ENCODE peak calls at places on chromosomes 13 and 19, in nine cellular contexts. F is A673, G is uterus, R is heart right ventricle, J is HFF-Myc, K is AG04450, N is DND-41, Q is OCI-LY7, U is RWPE2. D is an unnamed sample.

GRCh38 chr13:51359352-51359751 is 19.9 kb downstream of the SERPINE3 start:
- DNase-seq in F (no peak), G (no peak), R (no peak), J (no peak), K (no peak), N (no peak), Q (no peak), U (no peak), D (no peak)

GRCh38 chr19:14089662-14090508 is 666 bp downstream of the SAMD1 start:
- DNase-seq in F (peak; percentile 74), G (peak; percentile 53), R (peak; percentile 60), J (no peak), K (no peak), N (peak; percentile 61), Q (peak; percentile 81), U (no peak), D (no peak)

GRCh38 chr19:10730932-10731331 is 13.1 kb downstream of the DNM2 start:
- DNase-seq in F (no peak), G (no peak), R (no peak), J (no peak), K (no peak), N (no peak), Q (no peak), U (no peak), D (no peak)

GRCh38 chr13:66506031-66506777 is 723.9 kb downstream of the PCDH9 start:
- DNase-seq in F (no peak), G (no peak), R (no peak), J (no peak), K (no peak), N (no peak), Q (no peak), U (no peak), D (no peak)

GRCh38 chr19:6801397-6802086 is 29.0 kb downstream of the VAV1 start:
- DNase-seq in F (peak; percentile 97), G (peak; percentile 29), R (peak; percentile 63), J (no peak), K (no peak), N (peak; percentile 95), Q (peak; percentile 97), U (no peak), D (no peak)

GRCh38 chr19:38942471-38943181 is 11.9 kb downstream of the MRPS12 start:
- DNase-seq in F (no peak), G (no peak), R (no peak), J (no peak), K (no peak), N (no peak), Q (no peak), U (no peak), D (no peak)

GRCh38 chr19:17073869-17074627 is 1.2 kb downstream of the HAUS8 start:
- DNase-seq in F (no peak), G (no peak), R (no peak), J (no peak), K (no peak), N (peak; percentile 15), Q (peak; percentile 85), U (no peak), D (no peak)

GRCh38 chr13:95087746-95088305 is 213.4 kb downstream of the ABCC4 start:
- DNase-seq in F (no peak), G (no peak), R (no peak), J (no peak), K (no peak), N (no peak), Q (no peak), U (no peak), D (no peak)

GRCh38 chr13:45718063-45718462 is 15.9 kb downstream of the CBY2 start:
- DNase-seq in F (peak; percentile 60), G (no peak), R (no peak), J (no peak), K (no peak), N (no peak), Q (peak; percentile 7), U (no peak), D (no peak)

GRCh38 chr13:59205501-59205900 is 958.2 kb downstream of the DIAPH3 start:
- DNase-seq in F (no peak), G (no peak), R (no peak), J (no peak), K (no peak), N (no peak), Q (no peak), U (no peak), D (no peak)

GRCh38 chr13:25455146-25455545 is 83.4 kb downstream of the ATP8A2 start:
- DNase-seq in F (peak; percentile 22), G (no peak), R (no peak), J (no peak), K (no peak), N (no peak), Q (no peak), U (peak; percentile 64), D (no peak)

GRCh38 chr19:16031872-16032200 is 44.5 kb upstream of the TPM4 start:
- DNase-seq in F (no peak), G (no peak), R (no peak), J (no peak), K (no peak), N (no peak), Q (no peak), U (no peak), D (no peak)

DNA sequence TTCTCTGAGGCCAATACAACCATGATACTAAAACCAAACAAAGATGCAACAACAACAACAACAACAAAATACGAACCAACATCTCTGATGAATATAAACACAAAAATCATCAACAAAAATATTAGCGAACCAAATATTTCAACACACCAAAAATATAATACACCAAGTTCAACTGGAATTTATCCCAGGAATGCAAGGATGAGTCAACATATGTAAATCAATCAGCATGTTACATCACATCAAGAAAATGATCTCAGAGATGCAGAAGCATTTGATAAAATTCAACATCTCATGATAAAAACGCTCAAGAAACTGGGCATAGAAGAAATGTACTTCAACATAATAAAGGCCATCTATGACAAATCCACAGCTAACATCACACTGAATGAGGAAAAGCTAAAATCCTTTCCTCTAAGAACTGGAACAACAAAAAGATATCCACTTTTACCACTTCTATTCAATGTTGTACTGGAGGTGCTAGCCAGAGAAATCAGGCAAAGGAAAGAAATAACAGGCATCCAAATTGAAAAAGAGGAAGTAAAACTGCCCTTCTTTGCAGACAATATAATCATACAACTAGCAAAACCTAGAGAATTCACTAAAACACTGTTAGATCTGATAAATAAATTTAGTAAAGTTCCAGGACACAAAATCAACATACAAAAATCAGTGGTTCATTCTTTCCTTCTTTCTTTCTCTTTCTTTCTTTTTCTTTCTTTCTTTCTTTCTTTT is 2448.7 kb upstream of the PCDH20 start:
- DNase-seq in F (peak; percentile 11), G (no peak), R (no peak), J (no peak), K (no peak), N (no peak), Q (no peak), U (no peak), D (no peak)
- TF ChIP-seq CTCF in F (no peak), G (no peak), R (no peak), J (no peak), K (no peak), N (no peak), Q (no peak), U (no peak), D (no peak)

GRCh38 chr13:99281811-99282263 is 23.7 kb upstream of the GPR18 start:
- DNase-seq in F (no peak), G (peak; percentile 23), R (peak; percentile 50), J (no peak), K (no peak), N (no peak), Q (no peak), U (no peak), D (no peak)

GRCh38 chr13:99285432-99286182 is 21.6 kb downstream of the GPR183 start:
- DNase-seq in F (no peak), G (peak; percentile 45), R (no peak), J (no peak), K (no peak), N (no peak), Q (no peak), U (no peak), D (no peak)

GRCh38 chr13:99280166-99280565 is 22.0 kb upstream of the GPR18 start:
- DNase-seq in F (peak; percentile 12), G (no peak), R (no peak), J (no peak), K (no peak), N (no peak), Q (no peak), U (no peak), D (no peak)

GRCh38 chr13:99278843-99279242 is 20.7 kb upstream of the GPR18 start:
- DNase-seq in F (no peak), G (no peak), R (no peak), J (no peak), K (no peak), N (no peak), Q (no peak), U (no peak), D (no peak)

GRCh38 chr13:99282264-99283231 is 24.4 kb upstream of the GPR18 start:
- DNase-seq in F (no peak), G (no peak), R (no peak), J (no peak), K (no peak), N (no peak), Q (peak; percentile 44), U (no peak), D (no peak)
- H3K4me3 ChIP-seq in F (no peak overlapping the region), G (no peak overlapping the region), R (no peak overlapping the region), J (no peak overlapping the region), K (no peak overlapping the region), N (no peak overlapping the region), Q (no peak overlapping the region), U (no peak overlapping the region), D (no peak overlapping the region)

GRCh38 chr19:42115219-42115618 is 17.0 kb downstream of the POU2F2 start:
- DNase-seq in F (no peak), G (no peak), R (no peak), J (no peak), K (no peak), N (no peak), Q (peak; percentile 58), U (no peak), D (no peak)

GRCh38 chr19:42114412-42114811 is 17.8 kb downstream of the POU2F2 start:
- DNase-seq in F (no peak), G (no peak), R (no peak), J (no peak), K (no peak), N (no peak), Q (peak; percentile 96), U (no peak), D (no peak)

GRCh38 chr19:42117076-42117475 is 15.2 kb downstream of the POU2F2 start:
- DNase-seq in F (no peak), G (no peak), R (no peak), J (no peak), K (no peak), N (no peak), Q (no peak), U (no peak), D (no peak)

GRCh38 chr19:42115705-42116104 is 16.5 kb downstream of the POU2F2 start:
- DNase-seq in F (no peak), G (no peak), R (no peak), J (no peak), K (no peak), N (no peak), Q (peak; percentile 53), U (no peak), D (no peak)

GRCh38 chr19:42116308-42117075 is 15.8 kb downstream of the POU2F2 start:
- DNase-seq in F (no peak), G (no peak), R (no peak), J (no peak), K (no peak), N (no peak), Q (no peak), U (no peak), D (no peak)
- TF ChIP-seq CTCF in F (no peak), G (no peak), R (no peak), J (peak; percentile 29), K (peak; percentile 22), N (peak; percentile 48), Q (peak; percentile 74), U (no peak), D (no peak)

GRCh38 chr19:1857648-1858326 is 5.6 kb downstream of the KLF16 start:
- DNase-seq in F (no peak), G (no peak), R (no peak), J (no peak), K (no peak), N (no peak), Q (no peak), U (no peak), D (no peak)
- H3K4me3 ChIP-seq in F (peak overlapping the region; percentile 43), G (peak overlapping the region; percentile 24), R (peak overlapping the region; percentile 59), J (peak overlapping the region; percentile 45), K (peak overlapping the region; percentile 52), N (no peak overlapping the region), Q (peak overlapping the region; percentile 68), U (peak overlapping the region; percentile 31), D (peak overlapping the region; percentile 59)